ENCODE peak calls at places on chromosomes 7 and 10, in six cellular contexts. T is colonic mucosa, L is GM12864, I is right atrium auricular region, U is B cell, C is AG10803. P is an unnamed sample.

GRCh38 chr7:665251-665650 is 61.2 kb upstream of the DNAAF5 start:
- DNase-seq in U (no peak), T (no peak), I (no peak), L (no peak), C (peak), P (no peak)

GRCh38 chr10:97372233-97372875 is 28.8 kb downstream of the RRP12 start:
- DNase-seq in T (no peak), L (no peak), I (no peak), C (no peak), U (no peak), P (no peak)

GRCh38 chr10:117663750-117664149 is 121.2 kb downstream of the EMX2 start:
- DNase-seq in T (no peak), L (peak), C (peak), U (no peak), I (no peak), P (no peak)

GRCh38 chr7:66150471-66150870 is 35.8 kb downstream of the CRCP start:
- DNase-seq in C (peak), L (no peak), I (peak), T (peak), U (no peak), P (peak)

GRCh38 chr10:69201045-69201444 is 19.1 kb upstream of the HKDC1 start:
- DNase-seq in T (no peak), C (no peak), L (no peak), I (no peak), U (no peak), P (no peak)

GRCh38 chr7:124457841-124458240 is 307.8 kb downstream of the GPR37 start:
- DNase-seq in T (no peak), C (peak), I (no peak), L (no peak), U (no peak), P (no peak)

GRCh38 chr10:126349096-126349495 is 39.2 kb downstream of the ADAM12 start:
- DNase-seq in L (no peak), C (peak), U (no peak), T (no peak), I (no peak), P (no peak)

GRCh38 chr7:133479456-133480097 is 226.7 kb downstream of the EXOC4 start:
- DNase-seq in L (no peak), C (no peak), I (no peak), T (no peak), U (no peak), P (no peak)

GRCh38 chr7:28083159-28083997 is 97.2 kb downstream of the JAZF1 start:
- DNase-seq in T (no peak), I (peak), L (no peak), C (peak), U (no peak), P (no peak)

GRCh38 chr10:79248341-79248931 is 98.8 kb upstream of the PPIF start:
- DNase-seq in U (peak), C (no peak), I (no peak), L (no peak), T (peak), P (no peak)

GRCh38 chr10:71218046-71218832 is 5.9 kb downstream of the UNC5B start:
- DNase-seq in C (peak), I (peak), U (no peak), T (no peak), L (no peak), P (peak)

GRCh38 chr10:22103701-22104100 is 100.2 kb upstream of the DNAJC1 start:
- DNase-seq in U (no peak), I (no peak), C (no peak), L (no peak), T (no peak), P (no peak)

GRCh38 chr7:96526492-96526891 is 183.2 kb downstream of the SEM1 start:
- DNase-seq in T (no peak), C (no peak), I (no peak), L (no peak), U (no peak), P (no peak)

GRCh38 chr7:96521068-96521629 is 188.5 kb downstream of the SEM1 start:
- DNase-seq in I (no peak), U (no peak), T (no peak), C (no peak), L (no peak), P (no peak)
- TF ChIP-seq CTCF in I (no peak), U (no peak), T (no peak), C (no peak), L (no peak), P (no peak)

GRCh38 chr7:147240468-147240867 is 1123.9 kb downstream of the CNTNAP2 start:
- DNase-seq in U (no peak), C (no peak), T (no peak), I (no peak), L (no peak), P (no peak)

GRCh38 chr7:147249956-147250355 is 1133.4 kb downstream of the CNTNAP2 start:
- DNase-seq in C (peak), T (no peak), L (no peak), I (no peak), U (no peak), P (no peak)

DNA sequence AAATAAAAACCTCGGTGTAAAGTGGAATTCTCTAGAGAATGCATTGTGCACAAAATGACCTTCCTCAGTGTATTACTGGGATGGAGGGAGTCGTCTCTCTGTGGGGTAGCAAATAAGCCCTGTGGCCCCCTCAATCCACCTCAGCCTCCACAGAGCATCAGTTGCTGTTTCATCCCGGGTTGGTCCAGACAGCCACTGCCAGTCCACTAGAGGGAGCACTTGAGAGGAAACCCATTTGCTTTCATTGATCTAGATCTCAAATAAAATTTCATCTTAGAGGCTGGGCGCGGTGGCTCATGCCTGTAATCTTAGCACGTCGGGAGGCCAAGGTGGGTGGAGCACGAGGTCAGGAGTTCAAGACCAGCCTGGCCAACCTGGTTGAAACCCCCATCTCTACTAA is 1128.7 kb downstream of the CNTNAP2 start:
- DNase-seq in U (no peak), C (peak), L (no peak), T (peak), I (no peak), P (no peak)
- TF ChIP-seq CTCF in U (peak), C (peak), L (peak), T (peak), I (no peak), P (peak)

GRCh38 chr10:51397695-51398094 is 301.7 kb downstream of the CSTF2T start:
- DNase-seq in I (peak), T (peak), L (no peak), U (no peak), C (peak), P (peak)
- TF ChIP-seq CTCF in I (no peak), T (no peak), L (no peak), U (no peak), C (no peak), P (no peak)

GRCh38 chr7:130896051-130896881 is 162.3 kb upstream of the KLF14 start:
- DNase-seq in L (no peak), U (no peak), I (no peak), T (no peak), C (peak), P (peak)
- TF ChIP-seq CTCF in L (peak), U (no peak), I (no peak), T (no peak), C (peak), P (peak)

DNA sequence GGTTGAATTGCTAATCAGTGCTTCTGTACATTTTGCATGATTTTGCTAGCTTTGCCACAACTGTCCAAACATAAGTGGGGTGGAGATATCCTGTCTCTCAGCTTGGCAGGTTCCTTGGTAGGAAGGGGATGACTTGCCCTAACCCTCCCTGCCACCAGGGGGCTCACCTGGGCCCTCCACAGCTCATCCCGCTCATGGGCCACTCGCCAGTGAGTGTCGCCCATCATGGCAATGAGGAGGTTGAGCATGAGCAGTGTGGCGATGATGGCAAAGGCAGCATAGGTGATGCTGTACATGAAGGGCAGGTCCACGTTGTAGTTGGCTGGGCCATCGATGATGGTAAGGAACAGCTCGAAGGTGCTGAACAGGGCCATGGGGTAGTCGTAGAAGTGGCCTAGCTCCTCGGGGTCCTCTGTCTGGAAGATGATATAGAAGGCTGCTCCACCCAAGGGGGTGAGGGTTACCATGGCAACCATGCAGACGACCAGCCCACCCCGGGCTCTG is 12.2 kb downstream of the TRPV6 start:
- DNase-seq in L (no peak), U (no peak), I (no peak), C (no peak), T (no peak), P (no peak)
- TF ChIP-seq CTCF in L (peak), U (peak), I (no peak), C (peak), T (no peak), P (peak)

DNA sequence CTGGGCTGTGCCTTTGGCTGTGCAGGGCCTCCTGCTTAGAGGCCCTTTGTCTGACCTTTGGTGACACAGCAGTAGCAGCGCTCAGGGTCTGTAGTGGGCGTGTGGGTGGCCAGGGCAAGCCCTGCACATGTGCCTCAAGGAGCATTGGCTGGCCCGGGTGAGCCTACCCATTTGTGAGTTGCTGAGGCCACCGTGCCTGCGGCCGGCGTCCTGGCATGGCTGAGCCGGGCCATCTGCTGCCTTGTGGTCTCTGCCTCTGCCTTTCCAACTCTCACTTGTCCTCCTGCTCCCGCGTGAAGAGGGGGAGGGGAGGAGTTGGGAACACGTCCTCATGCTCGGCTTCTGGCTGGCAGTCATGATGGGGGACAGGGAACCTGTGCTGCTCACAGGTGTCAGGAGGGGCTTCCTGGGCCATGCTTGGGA is 9.2 kb upstream of the ORAI2 start:
- DNase-seq in U (no peak), I (no peak), L (no peak), T (no peak), C (no peak), P (no peak)
- TF ChIP-seq CTCF in U (no peak), I (no peak), L (no peak), T (no peak), C (no peak), P (no peak)

P was measured in HFFc6.